ENCODE peak calls at places on chromosomes 7 and 10, in seven cellular contexts. Q is heart left ventricle, Z is mesendoderm, N is A549, A is kidney, H is GM23248, T is H1. B is an unnamed sample.

GRCh38 chr10:57983226-57983870 is 284.3 kb downstream of the IPMK start:
- DNase-seq in H (peak; percentile 20), Q (no peak), T (no peak), N (no peak), A (no peak), Z (no peak), B (no peak)

GRCh38 chr7:97005764-97006145 is 402 bp downstream of the DLX6 start:
- DNase-seq in Z (no peak), N (no peak), A (no peak), H (no peak), Q (no peak), T (no peak), B (no peak)

GRCh38 chr7:159030490-159031134 is 114.1 kb downstream of the VIPR2 start:
- DNase-seq in A (no peak), N (peak; percentile 83), Q (peak; percentile 57), H (peak; percentile 7), T (peak; percentile 27), Z (peak; percentile 75), B (peak; percentile 75)

GRCh38 chr7:104943502-104944343 is 70.3 kb upstream of the KMT2E start:
- DNase-seq in N (no peak), H (no peak), Z (peak; percentile 68), T (no peak), Q (peak; percentile 91), A (peak; percentile 79), B (no peak)

GRCh38 chr10:102230264-102230860 is 4.3 kb downstream of the ELOVL3 start:
- DNase-seq in N (peak; percentile 66), Z (peak; percentile 89), H (peak; percentile 84), A (peak; percentile 89), Q (peak; percentile 27), T (no peak), B (peak; percentile 87)

GRCh38 chr10:58393317-58393716 is 8.1 kb downstream of the TFAM start:
- DNase-seq in T (no peak), N (no peak), A (no peak), H (peak; percentile 16), Z (no peak), Q (no peak), B (no peak)

GRCh38 chr7:68697821-68698280 is 900.4 kb upstream of the AUTS2 start:
- DNase-seq in T (no peak), H (no peak), A (no peak), N (no peak), Q (no peak), Z (no peak), B (no peak)

GRCh38 chr10:122567056-122567660 is 6.6 kb downstream of the DMBT1 start:
- DNase-seq in T (peak; percentile 9), Z (peak; percentile 52), A (no peak), H (peak; percentile 42), Q (no peak), N (no peak), B (peak; percentile 68)

GRCh38 chr10:11377267-11377666 is 234.2 kb downstream of the USP6NL start:
- DNase-seq in Z (no peak), T (no peak), Q (no peak), H (no peak), N (no peak), A (no peak), B (no peak)

GRCh38 chr7:153061913-153062528 is 302.5 kb downstream of the ACTR3B start:
- DNase-seq in H (no peak), Z (peak; percentile 56), Q (no peak), T (peak; percentile 13), A (no peak), N (no peak), B (no peak)

GRCh38 chr10:6878067-6878412 is 298.0 kb upstream of the PRKCQ start:
- DNase-seq in Q (no peak), A (no peak), T (peak; percentile 21), H (peak; percentile 57), Z (peak; percentile 27), N (no peak), B (no peak)

GRCh38 chr7:26007510-26007909 is 144.5 kb upstream of the NFE2L3 start:
- DNase-seq in A (no peak), Q (no peak), H (no peak), Z (no peak), N (no peak), T (no peak), B (no peak)

GRCh38 chr10:7529638-7530037 is 118.8 kb upstream of the SFMBT2 start:
- DNase-seq in H (peak; percentile 31), Z (peak; percentile 66), N (peak; percentile 13), Q (no peak), T (peak; percentile 29), A (peak; percentile 44), B (no peak)

GRCh38 chr7:156465186-156465585 is 175.4 kb upstream of the RNF32 start:
- DNase-seq in Z (no peak), A (no peak), Q (no peak), N (no peak), H (no peak), T (no peak), B (no peak)

GRCh38 chr7:21146642-21147423 is 281.1 kb upstream of the SP4 start:
- DNase-seq in Z (peak; percentile 55), T (no peak), N (no peak), H (no peak), Q (no peak), A (no peak), B (no peak)

GRCh38 chr10:24465899-24466615 is 257.1 kb downstream of the KIAA1217 start:
- DNase-seq in T (no peak), Z (no peak), N (peak; percentile 89), A (no peak), H (peak; percentile 96), Q (no peak), B (no peak)

GRCh38 chr10:132223156-132223590 is 36.4 kb downstream of the DPYSL4 start:
- DNase-seq in T (peak; percentile 63), Z (peak; percentile 93), Q (peak; percentile 80), A (peak; percentile 92), N (peak; percentile 85), H (peak; percentile 93), B (peak; percentile 89)

GRCh38 chr10:15461353-15462108 is 90.4 kb upstream of the FAM171A1 start:
- DNase-seq in N (peak; percentile 14), H (peak; percentile 94), A (peak; percentile 88), T (no peak), Q (peak; percentile 15), Z (no peak), B (peak; percentile 58)

GRCh38 chr10:16848562-16849154 is 31.4 kb upstream of the RSU1 start:
- DNase-seq in T (no peak), A (no peak), Q (no peak), H (peak; percentile 68), Z (no peak), N (no peak), B (peak; percentile 62)

GRCh38 chr7:93142127-93142526 is 6.1 kb downstream of the SAMD9L start:
- DNase-seq in H (peak; percentile 38), N (no peak), Q (no peak), Z (no peak), A (no peak), T (no peak), B (no peak)

GRCh38 chr10:19921300-19922140 is 105.3 kb downstream of the PLXDC2 start:
- DNase-seq in Z (no peak), H (peak; percentile 73), N (no peak), T (no peak), Q (no peak), A (no peak), B (no peak)

GRCh38 chr7:23298141-23298851 is 843 bp upstream of the MALSU1 start:
- DNase-seq in N (peak; percentile 29), H (peak; percentile 53), A (no peak), T (no peak), Q (no peak), Z (no peak), B (no peak)

GRCh38 chr10:96683065-96683464 is 37.2 kb downstream of the PIK3AP1 start:
- DNase-seq in N (no peak), H (peak; percentile 65), Z (no peak), A (no peak), T (no peak), Q (no peak), B (no peak)

GRCh38 chr10:96676272-96677112 is 43.8 kb downstream of the PIK3AP1 start:
- DNase-seq in T (no peak), Z (no peak), Q (no peak), H (no peak), N (no peak), A (no peak), B (no peak)

GRCh38 chr10:96681493-96681892 is 38.8 kb downstream of the PIK3AP1 start:
- DNase-seq in N (no peak), Q (no peak), T (no peak), A (no peak), H (no peak), Z (no peak), B (no peak)

GRCh38 chr10:96675846-96676245 is 44.5 kb downstream of the PIK3AP1 start:
- DNase-seq in T (no peak), H (no peak), A (no peak), Q (no peak), Z (no peak), N (no peak), B (no peak)

GRCh38 chr10:96678725-96679124 is 41.6 kb downstream of the PIK3AP1 start:
- DNase-seq in Q (no peak), H (no peak), Z (no peak), A (no peak), T (no peak), N (no peak), B (no peak)
- H3K4me1 ChIP-seq in Q (no peaks in the 10 kb centered on the region), H (peaks cover 5% of the 10 kb centered on the region), Z (no peaks in the 10 kb centered on the region), A (peaks cover 11% of the 10 kb centered on the region), T (no peaks in the 10 kb centered on the region), N (peaks cover 4% of the 10 kb centered on the region), B (peaks cover under 1% of the 10 kb centered on the region)

DNA sequence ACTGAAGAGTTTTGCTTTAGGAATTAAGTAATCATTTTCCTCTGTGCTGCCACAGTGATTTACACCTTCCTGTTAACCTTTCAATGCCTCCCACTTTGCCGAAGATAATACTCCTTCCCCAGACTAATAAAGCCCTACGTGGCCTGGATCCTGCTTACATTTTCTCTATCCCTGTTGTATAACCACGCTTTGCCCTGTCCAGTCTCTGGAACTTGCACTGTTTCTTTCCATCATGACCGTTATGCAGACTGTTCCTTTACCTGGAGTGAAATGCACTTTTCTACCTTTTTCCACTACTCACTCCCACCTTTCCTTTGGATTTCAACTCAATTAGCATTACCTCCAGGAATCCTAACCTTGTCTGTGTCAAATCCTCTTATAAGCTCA is 154.4 kb downstream of the PRKG1 start:
- DNase-seq in H (no peak), N (no peak), Z (no peak), Q (no peak), A (no peak), T (no peak), B (no peak)
- H3K4me1 ChIP-seq in H (peaks cover 26% of the 10 kb centered on the region), N (no peaks in the 10 kb centered on the region), Z (no peaks in the 10 kb centered on the region), Q (peaks cover 39% of the 10 kb centered on the region), A (peaks cover 12% of the 10 kb centered on the region), T (no peaks in the 10 kb centered on the region), B (peaks cover 12% of the 10 kb centered on the region)

DNA sequence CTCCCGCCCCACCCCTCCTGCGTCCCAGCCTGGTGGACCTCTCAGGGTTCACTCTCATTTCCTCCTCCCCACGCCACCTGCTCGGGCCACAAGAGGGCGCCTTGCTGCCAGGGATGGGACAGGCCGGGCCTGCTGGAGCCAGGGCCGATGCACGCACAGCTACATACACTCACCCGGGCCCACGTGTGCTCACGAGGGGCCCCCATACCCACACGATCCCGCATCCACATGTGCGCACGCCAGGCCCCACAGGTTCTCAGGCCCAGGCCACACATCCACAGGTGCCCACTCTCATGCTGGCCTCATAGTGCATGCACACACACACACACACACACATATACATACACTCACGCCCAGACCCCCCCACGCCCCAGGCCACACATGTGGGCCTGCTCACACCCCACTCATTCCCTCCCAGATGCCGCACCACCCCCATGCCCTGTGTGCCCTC is 68.6 kb downstream of the LHPP start:
- DNase-seq in T (peak; percentile 36), Q (peak; percentile 84), A (peak; percentile 94), Z (peak; percentile 82), H (peak; percentile 91), N (peak; percentile 92), B (peak; percentile 95)
- H3K4me1 ChIP-seq in T (peaks cover 4% of the 10 kb centered on the region), Q (peaks cover 5% of the 10 kb centered on the region), A (no peaks in the 10 kb centered on the region), Z (no peaks in the 10 kb centered on the region), H (no peaks in the 10 kb centered on the region), N (peaks cover 5% of the 10 kb centered on the region), B (no peaks in the 10 kb centered on the region)

GRCh38 chr10:125133706-125134482 is 26.5 kb downstream of the CTBP2 start:
- DNase-seq in H (no peak), Q (no peak), Z (no peak), N (no peak), A (no peak), T (no peak), B (peak; percentile 62)
- H3K4me1 ChIP-seq in H (no peaks in the 10 kb centered on the region), Q (peaks cover 49% of the 10 kb centered on the region), Z (peaks cover 14% of the 10 kb centered on the region), N (peaks cover 32% of the 10 kb centered on the region), A (peaks cover 28% of the 10 kb centered on the region), T (peaks cover 25% of the 10 kb centered on the region), B (no peaks in the 10 kb centered on the region)